ENCODE peak calls at places on chromosomes 16 and 17, in five cellular contexts. S is A549, G is adrenal gland, R is IMR-90, X is stomach. V is an unnamed sample. For H3K4me1, the result is how much of the 10 kb centered on the place peaks cover.

GRCh38 chr17:27597783-27598320 is 33.1 kb upstream of the LGALS9 start:
- DNase-seq in S (no peak), G (no peak), R (no peak), X (no peak), V (no peak)

GRCh38 chr16:54129810-54130209 is 156.8 kb downstream of the IRX3 start:
- DNase-seq in S (no peak), G (no peak), R (no peak), X (no peak), V (no peak)

GRCh38 chr17:37146578-37147119 is 197.9 kb downstream of the AATF start:
- DNase-seq in S (no peak), G (no peak), R (no peak), X (no peak), V (no peak)

GRCh38 chr17:76385892-76386786 is 1.7 kb downstream of the SPHK1 start:
- DNase-seq in S (peak), G (peak), R (peak), X (peak), V (peak)

GRCh38 chr17:14337596-14338079 is 36.8 kb downstream of the HS3ST3B1 start:
- DNase-seq in S (no peak), G (no peak), R (no peak), X (no peak), V (no peak)

GRCh38 chr16:10571354-10571753 is 9.0 kb downstream of the EMP2 start:
- DNase-seq in S (no peak), G (no peak), R (no peak), X (no peak), V (no peak)

GRCh38 chr17:75326587-75326955 is 37.3 kb upstream of the SLC25A19 start:
- DNase-seq in S (no peak), G (no peak), R (no peak), X (no peak), V (no peak)

GRCh38 chr17:76657505-76658386 is 14.2 kb upstream of the ST6GALNAC1 start:
- DNase-seq in S (no peak), G (peak), R (no peak), X (no peak), V (no peak)

GRCh38 chr16:165539-166374 is at the start of gene HBM:
- DNase-seq in S (no peak), G (no peak), R (no peak), X (no peak), V (no peak)

GRCh38 chr17:50806141-50806643 is 29.2 kb upstream of the WFIKKN2 start:
- DNase-seq in S (peak), G (no peak), R (peak), X (peak), V (peak)

GRCh38 chr16:46686815-46687473 is 2.0 kb downstream of the VPS35 start:
- DNase-seq in S (no peak), G (no peak), R (no peak), X (no peak), V (no peak)
- H3K4me1 ChIP-seq in S (under half), G (under half), R (under half), X (half or more), V (under half)

GRCh38 chr17:38869647-38870258 is at the start of gene LASP1:
- DNase-seq in S (peak), G (peak), R (peak), X (peak), V (peak)
- TF ChIP-seq POLR2A in S (peak), G (peak), R (peak), X (no peak), V (peak)

DNA sequence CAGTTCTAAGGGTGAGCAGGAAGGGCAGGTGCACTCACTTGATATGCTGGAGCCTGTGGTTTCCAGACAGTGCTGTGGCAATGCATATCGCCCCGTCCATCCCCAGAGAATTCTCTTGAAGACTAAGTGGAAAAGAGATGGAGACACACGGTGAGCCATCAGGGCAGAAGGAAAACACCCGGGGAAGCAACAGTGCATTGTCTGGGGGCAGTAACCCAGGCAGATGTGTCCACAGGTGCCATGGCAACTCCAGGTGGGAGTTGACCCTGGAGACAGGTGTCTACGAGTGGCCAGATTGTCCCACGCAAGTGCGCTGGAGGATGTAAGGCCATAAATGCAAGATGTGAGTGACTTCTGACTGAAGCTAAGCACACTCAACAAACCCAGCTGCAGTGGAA is 35.1 kb downstream of the NLRC3 start:
- DNase-seq in S (no peak), G (no peak), R (peak), X (no peak), V (no peak)
- H3K4me1 ChIP-seq in S (under half), G (under half), R (under half), X (under half), V (under half)

GRCh38 chr16:71885261-71885650 is 1.3 kb upstream of the ZNF821 start:
- DNase-seq in S (no peak), G (no peak), R (no peak), X (no peak), V (no peak)

GRCh38 chr16:71883849-71884638 is at the start of gene ZNF821:
- DNase-seq in S (peak), G (peak), R (peak), X (peak), V (peak)

GRCh38 chr16:71880176-71880575 is 3.8 kb downstream of the ZNF821 start:
- DNase-seq in S (no peak), G (no peak), R (no peak), X (no peak), V (no peak)

GRCh38 chr16:71882505-71883192 is 1.3 kb downstream of the ZNF821 start:
- DNase-seq in S (peak), G (peak), R (peak), X (peak), V (peak)

DNA sequence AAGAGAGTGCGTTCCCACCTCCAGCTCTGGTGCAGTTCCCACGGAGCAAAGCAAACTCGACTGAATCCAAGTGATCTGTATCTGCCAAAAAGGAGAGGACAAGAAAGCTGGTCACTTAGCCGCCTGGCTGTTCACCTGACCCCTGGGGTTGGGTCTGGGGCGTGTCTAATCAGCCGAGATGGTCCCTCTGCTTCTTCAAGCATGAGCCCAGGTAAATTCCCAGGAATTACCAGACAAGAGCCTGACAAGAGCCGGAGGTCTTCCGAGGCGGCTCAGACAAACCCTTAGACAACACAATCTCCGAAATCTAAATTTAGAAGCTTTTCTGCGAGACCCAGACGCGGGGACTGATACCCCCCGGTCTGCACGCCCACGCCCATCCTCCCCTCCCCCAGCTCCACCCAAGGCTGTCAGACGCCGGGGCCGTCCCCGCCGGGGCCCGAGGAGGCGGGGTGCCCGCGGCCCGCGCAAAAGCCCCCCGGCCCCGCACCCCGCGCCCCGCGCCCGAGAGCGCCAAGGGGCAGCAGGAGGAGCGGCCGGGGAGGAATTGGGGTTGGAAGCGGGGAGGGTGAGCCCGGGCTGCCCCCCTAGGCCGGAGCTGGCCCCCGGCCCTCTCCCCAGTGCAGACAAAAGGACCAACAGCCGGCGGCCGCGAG is 661 bp downstream of the ZNF821 start:
- DNase-seq in S (peak), G (no peak), R (peak), X (no peak), V (peak)
- TF ChIP-seq POLR2A in S (no peak), G (no peak), R (peak), X (no peak), V (no peak)

GRCh38 chr16:28181557-28181914 is 30.2 kb downstream of the XPO6 start:
- DNase-seq in S (peak), G (peak), R (peak), X (peak), V (peak)
- H3K4me1 ChIP-seq in S (under half), G (under half), R (under half), X (under half), V (under half)

GRCh38 chr17:63173903-63174302 is 207.9 kb downstream of the TANC2 start:
- DNase-seq in S (no peak), G (no peak), R (no peak), X (no peak), V (no peak)
- TF ChIP-seq POLR2A in S (no peak), G (no peak), R (no peak), X (no peak), V (no peak)

V was measured in body of pancreas.